ENCODE peak calls at places on chromosomes 2 and 18, in seven cellular contexts. K, T, P, A, J, O and V are unnamed samples.

GRCh38 chr18:55384551-55385275 is 203.3 kb downstream of the TCF4 start:
- DNase-seq in T (no peak), J (no peak), A (peak), P (peak), K (peak), O (no peak), V (peak)

GRCh38 chr2:59389240-59389639 is 1148.1 kb upstream of the FANCL start:
- DNase-seq in K (no peak), T (no peak), A (no peak), O (no peak), J (no peak), P (peak), V (peak)

GRCh38 chr2:37827911-37828411 is 97.1 kb upstream of the RMDN2 start:
- DNase-seq in O (peak), K (no peak), T (no peak), J (no peak), A (no peak), P (peak), V (peak)

GRCh38 chr2:135151615-135152014 is 99.5 kb downstream of the RAB3GAP1 start:
- DNase-seq in T (no peak), J (no peak), A (no peak), O (no peak), P (no peak), K (no peak), V (no peak)

GRCh38 chr2:8457092-8457481 is 224.8 kb upstream of the ID2 start:
- DNase-seq in A (no peak), T (peak), O (no peak), P (no peak), J (no peak), K (no peak), V (no peak)

GRCh38 chr2:12928197-12928596 is 211.5 kb downstream of the TRIB2 start:
- DNase-seq in K (no peak), P (peak), O (peak), A (no peak), T (no peak), J (no peak), V (peak)

GRCh38 chr2:171540437-171540836 is 18.2 kb downstream of the CYBRD1 start:
- DNase-seq in K (no peak), O (no peak), P (no peak), A (peak), T (no peak), J (no peak), V (no peak)

GRCh38 chr2:19743641-19744040 is 158.1 kb downstream of the TTC32 start:
- DNase-seq in O (no peak), P (no peak), J (no peak), K (no peak), A (no peak), T (no peak), V (no peak)

GRCh38 chr2:7053650-7054262 is 136.5 kb downstream of the RNF144A start:
- DNase-seq in A (no peak), K (no peak), T (peak), J (no peak), P (no peak), O (no peak), V (no peak)

GRCh38 chr2:133177196-133177595 is 391.1 kb downstream of the NCKAP5 start:
- DNase-seq in T (no peak), P (peak), J (no peak), A (no peak), O (no peak), K (no peak), V (no peak)

GRCh38 chr2:15730545-15731212 is 139.0 kb downstream of the DDX1 start:
- DNase-seq in A (no peak), P (peak), T (peak), K (no peak), J (peak), O (peak), V (peak)

GRCh38 chr2:124810132-124810531 is 785.0 kb downstream of the CNTNAP5 start:
- DNase-seq in T (no peak), J (no peak), O (no peak), A (no peak), P (peak), K (peak), V (peak)

GRCh38 chr18:26227051-26227672 is 917 bp downstream of the TAF4B start:
- DNase-seq in A (no peak), P (peak), T (no peak), J (no peak), K (no peak), O (no peak), V (peak)

GRCh38 chr2:135960598-135961551 is 24.6 kb downstream of the DARS1 start:
- DNase-seq in J (no peak), P (peak), A (no peak), O (no peak), K (peak), T (no peak), V (no peak)

GRCh38 chr2:173394575-173394974 is 39.9 kb downstream of the CDCA7 start:
- DNase-seq in O (no peak), A (no peak), K (no peak), T (no peak), P (no peak), J (no peak), V (no peak)

GRCh38 chr2:219206442-219207253 is at the start of gene ZFAND2B:
- DNase-seq in A (peak), K (peak), O (no peak), P (peak), T (peak), J (peak), V (peak)

GRCh38 chr2:54889053-54889452 is 161.2 kb downstream of the RTN4 start:
- DNase-seq in J (no peak), P (no peak), O (no peak), K (no peak), T (no peak), A (no peak), V (no peak)
- TF ChIP-seq CTCF in J (no peak), P (no peak), O (no peak), K (no peak), T (no peak), A (no peak), V (no peak)

GRCh38 chr2:73985318-73986084 is 791 bp downstream of the TET3 start:
- DNase-seq in A (peak), T (peak), K (peak), J (no peak), O (no peak), P (no peak), V (peak)

GRCh38 chr2:73984922-73985317 is 210 bp downstream of the TET3 start:
- DNase-seq in K (peak), A (peak), T (no peak), P (no peak), O (no peak), J (no peak), V (no peak)

GRCh38 chr2:73982140-73982617 is 2.5 kb upstream of the TET3 start:
- DNase-seq in J (no peak), P (peak), K (no peak), O (no peak), A (no peak), T (no peak), V (peak)

GRCh38 chr2:73984203-73984921 is at the start of gene TET3:
- DNase-seq in T (peak), J (no peak), K (peak), P (no peak), O (no peak), A (peak), V (peak)

DNA sequence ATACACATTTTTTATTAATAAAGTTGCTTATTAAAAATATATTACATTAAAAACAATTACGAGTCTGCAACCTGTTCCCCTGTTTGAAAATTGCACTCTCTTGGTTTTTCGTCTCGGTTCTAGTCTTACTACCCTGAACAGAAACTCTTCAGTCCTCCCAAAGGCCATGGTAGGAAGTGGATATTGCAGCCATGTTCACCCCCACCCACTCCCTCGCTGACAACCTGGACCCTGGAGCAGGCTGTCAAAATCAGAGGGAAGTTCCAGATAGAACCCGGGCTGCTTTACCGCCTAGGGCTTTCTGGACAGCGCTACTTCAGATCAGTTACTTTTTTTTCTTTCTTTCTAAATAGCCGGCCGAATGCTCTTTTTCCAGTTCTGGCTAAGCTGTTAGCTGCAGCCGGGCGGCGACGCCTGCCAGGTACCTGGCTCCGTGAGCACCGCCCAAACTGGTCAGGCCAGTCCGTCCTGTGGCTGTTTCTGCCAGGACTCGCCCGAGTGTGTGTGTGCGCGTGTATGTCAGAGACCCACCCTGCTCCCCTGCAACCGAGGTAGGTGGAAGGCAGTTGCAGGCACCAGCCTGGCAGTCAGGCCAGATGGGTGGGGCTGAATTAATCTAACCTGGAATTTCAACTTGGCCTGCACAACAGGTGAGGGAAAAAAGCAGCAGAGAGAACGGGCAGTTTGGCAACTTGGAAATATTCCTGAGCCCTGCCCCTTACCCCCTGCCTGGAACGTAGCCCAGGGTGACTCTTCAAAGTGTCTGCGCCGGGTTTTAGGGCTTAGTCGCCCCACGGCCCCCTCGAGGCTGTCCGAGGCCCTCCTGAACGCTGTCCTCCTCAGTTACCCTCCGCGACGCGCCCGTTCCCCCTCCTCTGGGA is 1.1 kb upstream of the TET3 start:
- DNase-seq in J (no peak), A (peak), P (no peak), O (no peak), K (no peak), T (peak), V (peak)
- TF ChIP-seq CTCF in J (no peak), A (no peak), P (no peak), O (no peak), K (no peak), T (no peak), V (no peak)

GRCh38 chr2:56185101-56185581 is 1.4 kb downstream of the CCDC85A start:
- DNase-seq in P (no peak), K (peak), J (no peak), A (no peak), T (peak), O (no peak), V (peak)

GRCh38 chr2:56184500-56184996 is 758 bp downstream of the CCDC85A start:
- DNase-seq in A (no peak), T (peak), K (peak), P (no peak), J (no peak), O (no peak), V (peak)

GRCh38 chr2:56182420-56182819 is 1.4 kb upstream of the CCDC85A start:
- DNase-seq in P (no peak), J (no peak), K (no peak), A (no peak), O (no peak), T (no peak), V (no peak)

GRCh38 chr2:56183643-56184499 is at the start of gene CCDC85A:
- DNase-seq in A (peak), T (peak), P (peak), J (peak), K (peak), O (no peak), V (peak)

DNA sequence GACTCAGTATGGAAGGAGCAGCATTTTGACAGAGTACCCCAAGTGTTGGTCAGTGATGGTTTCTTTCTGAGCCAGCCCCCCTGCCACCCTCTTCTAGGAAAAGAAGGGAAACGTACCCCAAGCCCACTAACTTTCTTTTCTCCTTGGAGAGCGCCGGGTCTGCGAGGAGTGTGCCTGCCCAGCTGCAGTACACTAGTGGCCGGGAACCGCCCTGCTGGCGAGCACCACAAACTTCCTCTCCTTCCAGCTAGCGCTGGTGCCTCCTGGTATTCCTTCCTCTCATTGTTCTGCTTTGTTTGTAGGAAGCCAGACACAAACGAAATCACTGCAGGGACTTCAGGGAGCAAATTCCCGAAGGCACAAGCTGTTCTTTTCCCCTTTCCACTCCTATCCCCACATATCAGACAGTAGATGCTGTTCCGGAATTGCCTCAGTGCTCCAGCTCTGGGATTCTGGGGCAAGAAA is 1.8 kb downstream of the CCDC85A start:
- DNase-seq in K (peak), P (no peak), J (no peak), O (no peak), A (no peak), T (peak), V (peak)
- TF ChIP-seq CTCF in K (no peak), P (no peak), J (no peak), O (no peak), A (no peak), T (peak), V (no peak)

GRCh38 chr2:70993689-70993986 is 1.0 kb downstream of the TEX261 start:
- DNase-seq in A (no peak), J (no peak), P (no peak), O (no peak), T (peak), K (no peak), V (no peak)

GRCh38 chr2:70992945-70993688 is 1.6 kb downstream of the TEX261 start:
- DNase-seq in T (peak), J (no peak), P (no peak), K (no peak), A (peak), O (no peak), V (no peak)

GRCh38 chr2:70995227-70995729 is 605 bp upstream of the TEX261 start:
- DNase-seq in P (peak), K (no peak), T (peak), O (peak), A (peak), J (no peak), V (peak)

GRCh38 chr2:70994055-70994444 is 623 bp downstream of the TEX261 start:
- DNase-seq in A (no peak), T (peak), K (no peak), J (no peak), O (no peak), P (no peak), V (peak)

DNA sequence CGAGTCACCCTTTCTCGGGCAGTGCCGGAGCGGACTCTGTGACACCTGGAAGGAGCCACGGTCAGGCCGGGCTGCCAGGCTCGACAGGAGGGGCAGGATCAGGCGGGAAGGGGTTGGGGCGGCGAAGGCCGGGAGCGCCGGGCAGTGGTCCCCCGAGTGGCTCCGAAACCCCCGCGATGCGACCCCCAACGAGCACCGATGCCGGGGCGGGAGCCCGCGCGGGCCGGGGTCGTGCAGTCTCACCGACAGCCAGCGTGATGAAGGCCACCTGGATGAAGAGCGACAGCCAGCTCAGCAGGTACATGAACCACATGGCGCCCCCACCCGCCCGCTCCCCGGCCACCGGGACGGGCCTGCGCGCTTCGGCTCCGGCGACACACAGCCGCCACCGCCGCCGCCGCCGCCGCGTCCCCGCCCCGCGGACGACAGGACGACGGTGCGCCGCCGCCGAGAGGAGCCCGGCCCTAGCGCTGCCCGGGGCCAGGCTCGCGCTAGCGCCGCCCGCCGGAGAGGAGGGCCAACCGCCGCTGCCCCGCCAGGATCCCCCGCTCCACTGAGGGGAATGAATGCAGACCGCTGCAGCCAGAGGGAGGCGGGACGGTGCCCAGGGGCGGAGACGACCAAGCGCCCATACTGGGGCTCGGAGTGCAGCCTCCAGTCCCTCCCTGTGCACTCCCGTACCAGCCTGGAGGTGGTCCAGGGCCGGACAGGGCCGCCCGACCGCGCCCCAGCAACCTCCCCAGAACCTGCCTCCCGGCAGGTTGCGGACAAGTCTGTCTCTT is at the start of gene TEX261:
- DNase-seq in K (peak), A (peak), P (peak), O (peak), J (peak), T (peak), V (peak)
- TF ChIP-seq CTCF in K (no peak), A (peak), P (peak), O (peak), J (peak), T (peak), V (peak)

DNA sequence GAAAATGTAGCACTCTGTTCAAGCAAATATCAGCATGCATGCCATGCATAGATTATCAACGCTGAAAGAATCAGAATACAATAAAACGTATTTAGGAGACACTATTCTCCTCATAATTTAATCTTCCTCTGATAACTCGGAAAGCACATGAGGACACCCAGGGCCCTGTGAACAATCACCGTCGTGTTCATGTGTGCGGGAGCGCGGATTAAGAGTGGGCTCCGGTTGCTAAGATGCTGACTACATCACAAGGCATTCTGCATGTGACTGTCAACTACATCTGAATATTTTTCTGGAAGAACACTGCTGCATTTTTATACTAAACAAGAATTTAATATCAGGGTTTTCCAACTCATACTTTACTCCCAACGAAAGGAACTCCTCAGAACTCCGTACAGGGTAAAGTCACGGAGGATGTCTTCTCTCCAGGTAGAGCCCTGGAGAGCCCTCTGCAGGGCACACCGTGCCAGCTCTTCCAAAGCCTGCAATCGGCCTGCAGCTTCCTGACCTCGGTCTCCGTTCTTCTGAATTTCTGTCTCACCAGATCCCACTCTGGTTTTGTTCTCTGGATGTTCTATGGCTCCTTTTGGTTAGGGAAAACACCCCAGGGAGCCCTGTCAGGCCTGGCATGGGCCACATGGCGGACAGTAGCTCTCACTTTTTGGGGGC is 59.6 kb downstream of the ZNF516 start:
- DNase-seq in O (no peak), T (no peak), A (no peak), K (no peak), P (no peak), J (no peak), V (no peak)
- TF ChIP-seq CTCF in O (no peak), T (no peak), A (no peak), K (no peak), P (no peak), J (peak), V (no peak)

GRCh38 chr2:196464311-196464710 is 175.2 kb upstream of the CCDC150 start:
- DNase-seq in J (no peak), T (no peak), K (no peak), A (no peak), O (no peak), P (peak), V (no peak)

GRCh38 chr2:196463706-196464105 is 175.8 kb upstream of the CCDC150 start:
- DNase-seq in A (no peak), P (no peak), J (no peak), K (no peak), O (no peak), T (no peak), V (no peak)

GRCh38 chr2:196473617-196474016 is 165.9 kb upstream of the CCDC150 start:
- DNase-seq in T (no peak), K (no peak), J (no peak), P (no peak), A (no peak), O (no peak), V (no peak)

GRCh38 chr2:196466581-196466980 is 172.9 kb upstream of the CCDC150 start:
- DNase-seq in P (no peak), T (no peak), K (no peak), O (no peak), J (no peak), A (no peak), V (no peak)

DNA sequence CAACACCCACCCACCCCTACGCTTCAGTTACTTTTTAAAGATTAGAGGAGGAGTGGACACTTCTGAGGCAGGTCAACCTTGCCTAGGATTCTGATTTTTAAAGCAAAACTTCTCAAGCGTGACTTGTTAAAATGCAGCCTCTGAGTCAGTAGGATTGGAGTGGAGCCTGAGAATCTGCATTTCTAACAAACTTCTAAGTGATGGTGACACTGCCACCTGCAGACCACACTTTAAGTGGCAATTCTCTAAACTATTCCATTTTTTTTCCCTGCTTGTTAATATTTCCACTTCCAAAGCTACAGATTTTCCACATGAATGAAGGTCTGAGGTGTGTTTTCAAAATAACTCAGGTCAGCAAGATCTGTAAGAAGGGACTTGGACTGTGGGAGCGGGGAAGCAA is 171.1 kb upstream of the CCDC150 start:
- DNase-seq in K (no peak), O (no peak), P (no peak), A (no peak), T (no peak), J (no peak), V (no peak)
- TF ChIP-seq CTCF in K (peak), O (peak), P (peak), A (peak), T (no peak), J (no peak), V (no peak)